ENCODE peak calls at places on chromosomes 7 and 10, in nine cellular contexts. One of them, this sample, is unnamed.

GRCh38 chr7:33809218-33809617 is 96.1 kb upstream of the BMPER start:
- DNase-seq in endothelial cell: no peak
- DNase-seq in lung: no peak
- DNase-seq in stomach: no peak
- DNase-seq in H9: no peak
- DNase-seq in mucosa of descending colon: no peak
- DNase-seq in neural progenitor cell: no peak
- DNase-seq in GM10248: no peak
- DNase-seq in upper lobe of right lung: no peak
- DNase-seq in this sample: no peak

GRCh38 chr10:77070892-77071595 is 566.6 kb downstream of the KCNMA1 start:
- DNase-seq in endothelial cell: no peak
- DNase-seq in lung: no peak
- DNase-seq in stomach: no peak
- DNase-seq in H9: no peak
- DNase-seq in mucosa of descending colon: no peak
- DNase-seq in neural progenitor cell: no peak
- DNase-seq in GM10248: no peak
- DNase-seq in upper lobe of right lung: no peak
- DNase-seq in this sample: no peak

GRCh38 chr7:142445019-142445686 is 187.3 kb upstream of the PRSS58 start:
- DNase-seq in endothelial cell: peak; percentile 62
- DNase-seq in lung: no peak
- DNase-seq in stomach: no peak
- DNase-seq in H9: peak; percentile 75
- DNase-seq in mucosa of descending colon: no peak
- DNase-seq in neural progenitor cell: peak; percentile 73
- DNase-seq in GM10248: no peak
- DNase-seq in upper lobe of right lung: no peak
- DNase-seq in this sample: no peak

GRCh38 chr10:106780593-106781088 is 383.9 kb downstream of the SORCS1 start:
- DNase-seq in endothelial cell: no peak
- DNase-seq in lung: no peak
- DNase-seq in stomach: no peak
- DNase-seq in H9: no peak
- DNase-seq in mucosa of descending colon: no peak
- DNase-seq in neural progenitor cell: no peak
- DNase-seq in GM10248: no peak
- DNase-seq in upper lobe of right lung: no peak
- DNase-seq in this sample: no peak

GRCh38 chr10:119478111-119479047 is 64.1 kb downstream of the RGS10 start:
- DNase-seq in endothelial cell: no peak
- DNase-seq in lung: no peak
- DNase-seq in stomach: no peak
- DNase-seq in H9: no peak
- DNase-seq in mucosa of descending colon: no peak
- DNase-seq in neural progenitor cell: no peak
- DNase-seq in GM10248: peak; percentile 59
- DNase-seq in upper lobe of right lung: no peak
- DNase-seq in this sample: peak; percentile 51

GRCh38 chr10:22590115-22590514 is 124.3 kb downstream of the PIP4K2A start:
- DNase-seq in endothelial cell: no peak
- DNase-seq in lung: no peak
- DNase-seq in stomach: no peak
- DNase-seq in H9: no peak
- DNase-seq in mucosa of descending colon: no peak
- DNase-seq in neural progenitor cell: no peak
- DNase-seq in GM10248: no peak
- DNase-seq in upper lobe of right lung: no peak
- DNase-seq in this sample: no peak

GRCh38 chr7:30977896-30978564 is 14.3 kb downstream of the GHRHR start:
- DNase-seq in endothelial cell: no peak
- DNase-seq in lung: no peak
- DNase-seq in stomach: peak; percentile 57
- DNase-seq in H9: peak; percentile 80
- DNase-seq in mucosa of descending colon: peak; percentile 88
- DNase-seq in neural progenitor cell: peak; percentile 74
- DNase-seq in GM10248: no peak
- DNase-seq in upper lobe of right lung: peak; percentile 65
- DNase-seq in this sample: no peak

GRCh38 chr10:116263870-116264269 is 9.1 kb downstream of the GFRA1 start:
- DNase-seq in endothelial cell: no peak
- DNase-seq in lung: no peak
- DNase-seq in stomach: no peak
- DNase-seq in H9: no peak
- DNase-seq in mucosa of descending colon: no peak
- DNase-seq in neural progenitor cell: no peak
- DNase-seq in GM10248: no peak
- DNase-seq in upper lobe of right lung: no peak
- DNase-seq in this sample: no peak

GRCh38 chr10:118775478-118775877 is 20.7 kb upstream of the CACUL1 start:
- DNase-seq in endothelial cell: no peak
- DNase-seq in lung: no peak
- DNase-seq in stomach: no peak
- DNase-seq in H9: no peak
- DNase-seq in mucosa of descending colon: no peak
- DNase-seq in neural progenitor cell: no peak
- DNase-seq in GM10248: no peak
- DNase-seq in upper lobe of right lung: no peak
- DNase-seq in this sample: no peak

GRCh38 chr7:123788584-123788983 is 39.8 kb upstream of the WASL start:
- DNase-seq in endothelial cell: no peak
- DNase-seq in lung: no peak
- DNase-seq in stomach: no peak
- DNase-seq in H9: no peak
- DNase-seq in mucosa of descending colon: no peak
- DNase-seq in neural progenitor cell: no peak
- DNase-seq in GM10248: no peak
- DNase-seq in upper lobe of right lung: no peak
- DNase-seq in this sample: no peak

GRCh38 chr10:77713506-77714280 is 76.1 kb upstream of the KCNMA1 start:
- DNase-seq in endothelial cell: no peak
- DNase-seq in lung: no peak
- DNase-seq in stomach: no peak
- DNase-seq in H9: no peak
- DNase-seq in mucosa of descending colon: no peak
- DNase-seq in neural progenitor cell: no peak
- DNase-seq in GM10248: no peak
- DNase-seq in upper lobe of right lung: no peak
- DNase-seq in this sample: no peak

GRCh38 chr10:117617664-117618063 is 75.1 kb downstream of the EMX2 start:
- DNase-seq in endothelial cell: no peak
- DNase-seq in lung: no peak
- DNase-seq in stomach: no peak
- DNase-seq in H9: no peak
- DNase-seq in mucosa of descending colon: no peak
- DNase-seq in neural progenitor cell: no peak
- DNase-seq in GM10248: no peak
- DNase-seq in upper lobe of right lung: no peak
- DNase-seq in this sample: no peak

GRCh38 chr10:812787-813186 is 118.7 kb downstream of the LARP4B start:
- DNase-seq in endothelial cell: no peak
- DNase-seq in lung: no peak
- DNase-seq in stomach: no peak
- DNase-seq in H9: no peak
- DNase-seq in mucosa of descending colon: no peak
- DNase-seq in neural progenitor cell: no peak
- DNase-seq in GM10248: no peak
- DNase-seq in upper lobe of right lung: no peak
- DNase-seq in this sample: no peak

GRCh38 chr7:50355817-50356178 is 51.3 kb downstream of the IKZF1 start:
- DNase-seq in endothelial cell: peak; percentile 26
- DNase-seq in lung: no peak
- DNase-seq in stomach: no peak
- DNase-seq in H9: no peak
- DNase-seq in mucosa of descending colon: no peak
- DNase-seq in neural progenitor cell: no peak
- DNase-seq in GM10248: no peak
- DNase-seq in upper lobe of right lung: no peak
- DNase-seq in this sample: no peak

GRCh38 chr10:117272195-117273076 is 31.5 kb downstream of the SLC18A2 start:
- DNase-seq in endothelial cell: no peak
- DNase-seq in lung: no peak
- DNase-seq in stomach: no peak
- DNase-seq in H9: no peak
- DNase-seq in mucosa of descending colon: no peak
- DNase-seq in neural progenitor cell: no peak
- DNase-seq in GM10248: no peak
- DNase-seq in upper lobe of right lung: no peak
- DNase-seq in this sample: no peak

GRCh38 chr7:128352138-128352537 is 8.4 kb upstream of the RBM28 start:
- DNase-seq in endothelial cell: peak; percentile 82
- DNase-seq in lung: peak; percentile 42
- DNase-seq in stomach: peak; percentile 77
- DNase-seq in H9: peak; percentile 94
- DNase-seq in mucosa of descending colon: peak; percentile 27
- DNase-seq in neural progenitor cell: peak; percentile 81
- DNase-seq in GM10248: no peak
- DNase-seq in upper lobe of right lung: peak; percentile 79
- DNase-seq in this sample: peak; percentile 54

GRCh38 chr10:89224697-89225443 is 17.8 kb upstream of the CH25H start:
- DNase-seq in endothelial cell: peak; percentile 64
- DNase-seq in lung: no peak
- DNase-seq in stomach: no peak
- DNase-seq in H9: no peak
- DNase-seq in mucosa of descending colon: no peak
- DNase-seq in neural progenitor cell: peak; percentile 77
- DNase-seq in GM10248: no peak
- DNase-seq in upper lobe of right lung: no peak
- DNase-seq in this sample: no peak

GRCh38 chr10:113301342-113301984 is 251.4 kb upstream of the HABP2 start:
- DNase-seq in endothelial cell: peak; percentile 11
- DNase-seq in lung: no peak
- DNase-seq in stomach: no peak
- DNase-seq in H9: no peak
- DNase-seq in mucosa of descending colon: no peak
- DNase-seq in neural progenitor cell: no peak
- DNase-seq in GM10248: no peak
- DNase-seq in upper lobe of right lung: no peak
- DNase-seq in this sample: no peak
- TF ChIP-seq CTCF in endothelial cell: no peak
- TF ChIP-seq CTCF in lung: no peak
- TF ChIP-seq CTCF in stomach: no peak
- TF ChIP-seq CTCF in H9: peak; percentile 59
- TF ChIP-seq CTCF in mucosa of descending colon: no peak
- TF ChIP-seq CTCF in neural progenitor cell: peak; percentile 43
- TF ChIP-seq CTCF in GM10248: no peak
- TF ChIP-seq CTCF in upper lobe of right lung: no peak
- TF ChIP-seq CTCF in this sample: no peak

GRCh38 chr7:6423942-6424701 is 23.6 kb downstream of the DAGLB start:
- DNase-seq in endothelial cell: no peak
- DNase-seq in lung: no peak
- DNase-seq in stomach: peak; percentile 47
- DNase-seq in H9: no peak
- DNase-seq in mucosa of descending colon: peak; percentile 40
- DNase-seq in neural progenitor cell: no peak
- DNase-seq in GM10248: no peak
- DNase-seq in upper lobe of right lung: peak; percentile 74
- DNase-seq in this sample: no peak
- TF ChIP-seq CTCF in endothelial cell: no peak
- TF ChIP-seq CTCF in lung: no peak
- TF ChIP-seq CTCF in stomach: no peak
- TF ChIP-seq CTCF in H9: peak; percentile 19
- TF ChIP-seq CTCF in mucosa of descending colon: no peak
- TF ChIP-seq CTCF in neural progenitor cell: no peak
- TF ChIP-seq CTCF in GM10248: no peak
- TF ChIP-seq CTCF in upper lobe of right lung: no peak
- TF ChIP-seq CTCF in this sample: no peak

GRCh38 chr10:47076949-47077348 is 165.7 kb downstream of the PTPN20 start:
- DNase-seq in endothelial cell: no peak
- DNase-seq in lung: no peak
- DNase-seq in stomach: no peak
- DNase-seq in H9: no peak
- DNase-seq in mucosa of descending colon: no peak
- DNase-seq in neural progenitor cell: no peak
- DNase-seq in GM10248: no peak
- DNase-seq in upper lobe of right lung: no peak
- DNase-seq in this sample: no peak
- TF ChIP-seq CTCF in endothelial cell: no peak
- TF ChIP-seq CTCF in lung: no peak
- TF ChIP-seq CTCF in stomach: no peak
- TF ChIP-seq CTCF in H9: no peak
- TF ChIP-seq CTCF in mucosa of descending colon: no peak
- TF ChIP-seq CTCF in neural progenitor cell: no peak
- TF ChIP-seq CTCF in GM10248: no peak
- TF ChIP-seq CTCF in upper lobe of right lung: no peak
- TF ChIP-seq CTCF in this sample: no peak

GRCh38 chr10:43420369-43421200 is 11.6 kb upstream of the HNRNPF start:
- DNase-seq in endothelial cell: peak; percentile 59
- DNase-seq in lung: peak; percentile 85
- DNase-seq in stomach: peak; percentile 83
- DNase-seq in H9: peak; percentile 78
- DNase-seq in mucosa of descending colon: peak; percentile 83
- DNase-seq in neural progenitor cell: peak; percentile 70
- DNase-seq in GM10248: peak; percentile 76
- DNase-seq in upper lobe of right lung: peak; percentile 95
- DNase-seq in this sample: peak; percentile 84
- TF ChIP-seq CTCF in endothelial cell: no peak
- TF ChIP-seq CTCF in lung: no peak
- TF ChIP-seq CTCF in stomach: no peak
- TF ChIP-seq CTCF in H9: peak; percentile 42
- TF ChIP-seq CTCF in mucosa of descending colon: no peak
- TF ChIP-seq CTCF in neural progenitor cell: peak; percentile 42
- TF ChIP-seq CTCF in GM10248: peak; percentile 41
- TF ChIP-seq CTCF in upper lobe of right lung: peak; percentile 25
- TF ChIP-seq CTCF in this sample: peak; percentile 10

GRCh38 chr10:48885376-48885775 is 54.3 kb downstream of the LRRC18 start:
- DNase-seq in endothelial cell: peak; percentile 35
- DNase-seq in lung: no peak
- DNase-seq in stomach: no peak
- DNase-seq in H9: no peak
- DNase-seq in mucosa of descending colon: peak; percentile 22
- DNase-seq in neural progenitor cell: peak; percentile 43
- DNase-seq in GM10248: no peak
- DNase-seq in upper lobe of right lung: no peak
- DNase-seq in this sample: no peak
- TF ChIP-seq CTCF in endothelial cell: peak; percentile 23
- TF ChIP-seq CTCF in lung: no peak
- TF ChIP-seq CTCF in stomach: no peak
- TF ChIP-seq CTCF in H9: peak; percentile 64
- TF ChIP-seq CTCF in mucosa of descending colon: no peak
- TF ChIP-seq CTCF in neural progenitor cell: peak; percentile 55
- TF ChIP-seq CTCF in GM10248: no peak
- TF ChIP-seq CTCF in upper lobe of right lung: peak; percentile 46
- TF ChIP-seq CTCF in this sample: no peak

This sample was measured in GM20000.